ENCODE peak calls at places on chromosomes 16 and 17, in eight cellular contexts. One of them, this sample, is unnamed.

GRCh38 chr17:65052585-65052984 is 4.0 kb downstream of the GNA13 start:
- DNase-seq in AG04450: no peak
- DNase-seq in heart left ventricle: no peak
- DNase-seq in fibroblast of pulmonary artery: no peak
- DNase-seq in AG10803: no peak
- DNase-seq in astrocyte of the spinal cord: no peak
- DNase-seq in body of pancreas: no peak
- DNase-seq in foreskin fibroblast: no peak
- DNase-seq in this sample: no peak

GRCh38 chr17:75500419-75501216 is 14.7 kb downstream of the CASKIN2 start:
- DNase-seq in body of pancreas: no peak
- DNase-seq in AG04450: no peak
- DNase-seq in fibroblast of pulmonary artery: no peak
- DNase-seq in AG10803: no peak
- DNase-seq in astrocyte of the spinal cord: no peak
- DNase-seq in heart left ventricle: no peak
- DNase-seq in foreskin fibroblast: no peak
- DNase-seq in this sample: no peak

GRCh38 chr16:67857547-67858233 is 10.2 kb upstream of the CENPT start:
- DNase-seq in astrocyte of the spinal cord: peak
- DNase-seq in body of pancreas: peak
- DNase-seq in foreskin fibroblast: peak
- DNase-seq in heart left ventricle: peak
- DNase-seq in fibroblast of pulmonary artery: peak
- DNase-seq in AG04450: peak
- DNase-seq in AG10803: peak
- DNase-seq in this sample: no peak

GRCh38 chr17:77644981-77645380 is 313.5 kb upstream of the TNRC6C start:
- DNase-seq in AG04450: no peak
- DNase-seq in AG10803: no peak
- DNase-seq in heart left ventricle: no peak
- DNase-seq in body of pancreas: no peak
- DNase-seq in foreskin fibroblast: no peak
- DNase-seq in fibroblast of pulmonary artery: no peak
- DNase-seq in astrocyte of the spinal cord: no peak
- DNase-seq in this sample: no peak

GRCh38 chr16:17431012-17431411 is 39.7 kb downstream of the XYLT1 start:
- DNase-seq in AG10803: peak
- DNase-seq in AG04450: no peak
- DNase-seq in body of pancreas: no peak
- DNase-seq in foreskin fibroblast: peak
- DNase-seq in astrocyte of the spinal cord: peak
- DNase-seq in fibroblast of pulmonary artery: no peak
- DNase-seq in heart left ventricle: no peak
- DNase-seq in this sample: no peak

GRCh38 chr16:87836346-87836843 is 32.9 kb downstream of the SLC7A5 start:
- DNase-seq in fibroblast of pulmonary artery: no peak
- DNase-seq in heart left ventricle: no peak
- DNase-seq in AG10803: no peak
- DNase-seq in AG04450: no peak
- DNase-seq in foreskin fibroblast: no peak
- DNase-seq in astrocyte of the spinal cord: no peak
- DNase-seq in body of pancreas: no peak
- DNase-seq in this sample: no peak

GRCh38 chr17:29291163-29291752 is 2.7 kb downstream of the NUFIP2 start:
- DNase-seq in fibroblast of pulmonary artery: peak
- DNase-seq in foreskin fibroblast: peak
- DNase-seq in AG10803: peak
- DNase-seq in body of pancreas: no peak
- DNase-seq in AG04450: peak
- DNase-seq in astrocyte of the spinal cord: peak
- DNase-seq in heart left ventricle: no peak
- DNase-seq in this sample: no peak

GRCh38 chr17:4987767-4988083 is 250 bp upstream of the CAMTA2 start:
- DNase-seq in foreskin fibroblast: no peak
- DNase-seq in fibroblast of pulmonary artery: no peak
- DNase-seq in heart left ventricle: no peak
- DNase-seq in AG10803: no peak
- DNase-seq in astrocyte of the spinal cord: peak
- DNase-seq in AG04450: no peak
- DNase-seq in body of pancreas: no peak
- DNase-seq in this sample: no peak

GRCh38 chr17:81499601-81499970 is 13.0 kb downstream of the ACTG1 start:
- DNase-seq in heart left ventricle: no peak
- DNase-seq in foreskin fibroblast: no peak
- DNase-seq in AG04450: no peak
- DNase-seq in astrocyte of the spinal cord: no peak
- DNase-seq in body of pancreas: no peak
- DNase-seq in AG10803: no peak
- DNase-seq in fibroblast of pulmonary artery: no peak
- DNase-seq in this sample: peak

GRCh38 chr16:22692034-22692433 is 121.9 kb upstream of the HS3ST2 start:
- DNase-seq in heart left ventricle: no peak
- DNase-seq in AG04450: no peak
- DNase-seq in fibroblast of pulmonary artery: no peak
- DNase-seq in AG10803: peak
- DNase-seq in foreskin fibroblast: no peak
- DNase-seq in astrocyte of the spinal cord: no peak
- DNase-seq in body of pancreas: no peak
- DNase-seq in this sample: no peak

GRCh38 chr16:27305342-27305741 is 8.4 kb upstream of the IL4R start:
- DNase-seq in heart left ventricle: no peak
- DNase-seq in AG10803: peak
- DNase-seq in AG04450: no peak
- DNase-seq in foreskin fibroblast: peak
- DNase-seq in body of pancreas: no peak
- DNase-seq in astrocyte of the spinal cord: no peak
- DNase-seq in fibroblast of pulmonary artery: peak
- DNase-seq in this sample: no peak

GRCh38 chr17:76704799-76705198 is 6.0 kb downstream of the MXRA7 start:
- DNase-seq in heart left ventricle: no peak
- DNase-seq in astrocyte of the spinal cord: no peak
- DNase-seq in body of pancreas: no peak
- DNase-seq in fibroblast of pulmonary artery: no peak
- DNase-seq in AG10803: no peak
- DNase-seq in foreskin fibroblast: no peak
- DNase-seq in AG04450: no peak
- DNase-seq in this sample: no peak

GRCh38 chr17:42676424-42677011 is at the start of gene PLEKHH3:
- DNase-seq in heart left ventricle: no peak
- DNase-seq in AG10803: no peak
- DNase-seq in body of pancreas: no peak
- DNase-seq in astrocyte of the spinal cord: no peak
- DNase-seq in AG04450: no peak
- DNase-seq in fibroblast of pulmonary artery: no peak
- DNase-seq in foreskin fibroblast: no peak
- DNase-seq in this sample: peak

GRCh38 chr16:3456374-3456773 is 12.9 kb downstream of the NAA60 start:
- DNase-seq in foreskin fibroblast: peak
- DNase-seq in AG04450: no peak
- DNase-seq in heart left ventricle: no peak
- DNase-seq in AG10803: peak
- DNase-seq in fibroblast of pulmonary artery: peak
- DNase-seq in astrocyte of the spinal cord: no peak
- DNase-seq in body of pancreas: no peak
- DNase-seq in this sample: no peak

GRCh38 chr17:78486946-78487680 is 90.1 kb downstream of the DNAH17 start:
- DNase-seq in body of pancreas: no peak
- DNase-seq in fibroblast of pulmonary artery: no peak
- DNase-seq in heart left ventricle: no peak
- DNase-seq in foreskin fibroblast: no peak
- DNase-seq in AG04450: no peak
- DNase-seq in astrocyte of the spinal cord: no peak
- DNase-seq in AG10803: no peak
- DNase-seq in this sample: no peak

GRCh38 chr17:17785407-17785806 is 51.4 kb downstream of the SREBF1 start:
- DNase-seq in heart left ventricle: no peak
- DNase-seq in fibroblast of pulmonary artery: no peak
- DNase-seq in body of pancreas: peak
- DNase-seq in astrocyte of the spinal cord: no peak
- DNase-seq in AG04450: no peak
- DNase-seq in AG10803: no peak
- DNase-seq in foreskin fibroblast: no peak
- DNase-seq in this sample: no peak

GRCh38 chr16:52812945-52813556 is 239.6 kb downstream of the CHD9NB start:
- DNase-seq in astrocyte of the spinal cord: peak
- DNase-seq in heart left ventricle: no peak
- DNase-seq in body of pancreas: no peak
- DNase-seq in AG04450: no peak
- DNase-seq in fibroblast of pulmonary artery: peak
- DNase-seq in AG10803: peak
- DNase-seq in foreskin fibroblast: peak
- DNase-seq in this sample: no peak

GRCh38 chr17:7018331-7018964 is 4.4 kb upstream of the BCL6B start:
- DNase-seq in AG04450: no peak
- DNase-seq in foreskin fibroblast: no peak
- DNase-seq in body of pancreas: peak
- DNase-seq in heart left ventricle: peak
- DNase-seq in AG10803: peak
- DNase-seq in astrocyte of the spinal cord: no peak
- DNase-seq in fibroblast of pulmonary artery: no peak
- DNase-seq in this sample: no peak

GRCh38 chr17:63709110-63709509 is 9.2 kb upstream of the LIMD2 start:
- DNase-seq in foreskin fibroblast: no peak
- DNase-seq in AG10803: no peak
- DNase-seq in fibroblast of pulmonary artery: no peak
- DNase-seq in body of pancreas: no peak
- DNase-seq in AG04450: no peak
- DNase-seq in heart left ventricle: no peak
- DNase-seq in astrocyte of the spinal cord: no peak
- DNase-seq in this sample: no peak

GRCh38 chr16:88686062-88686438 is 257 bp downstream of the SNAI3 start:
- DNase-seq in heart left ventricle: no peak
- DNase-seq in body of pancreas: peak
- DNase-seq in AG04450: no peak
- DNase-seq in foreskin fibroblast: peak
- DNase-seq in AG10803: no peak
- DNase-seq in astrocyte of the spinal cord: no peak
- DNase-seq in fibroblast of pulmonary artery: no peak
- DNase-seq in this sample: no peak

GRCh38 chr17:79992657-79993389 is 42.8 kb downstream of the TBC1D16 start:
- DNase-seq in AG10803: no peak
- DNase-seq in fibroblast of pulmonary artery: no peak
- DNase-seq in foreskin fibroblast: peak
- DNase-seq in body of pancreas: no peak
- DNase-seq in heart left ventricle: no peak
- DNase-seq in astrocyte of the spinal cord: no peak
- DNase-seq in AG04450: no peak
- DNase-seq in this sample: no peak
- H3K4me3 ChIP-seq in AG10803: no peak
- H3K4me3 ChIP-seq in fibroblast of pulmonary artery: no peak
- H3K4me3 ChIP-seq in foreskin fibroblast: no peak
- H3K4me3 ChIP-seq in body of pancreas: no peak
- H3K4me3 ChIP-seq in heart left ventricle: peak
- H3K4me3 ChIP-seq in astrocyte of the spinal cord: no peak
- H3K4me3 ChIP-seq in AG04450: peak
- H3K4me3 ChIP-seq in this sample: peak

DNA sequence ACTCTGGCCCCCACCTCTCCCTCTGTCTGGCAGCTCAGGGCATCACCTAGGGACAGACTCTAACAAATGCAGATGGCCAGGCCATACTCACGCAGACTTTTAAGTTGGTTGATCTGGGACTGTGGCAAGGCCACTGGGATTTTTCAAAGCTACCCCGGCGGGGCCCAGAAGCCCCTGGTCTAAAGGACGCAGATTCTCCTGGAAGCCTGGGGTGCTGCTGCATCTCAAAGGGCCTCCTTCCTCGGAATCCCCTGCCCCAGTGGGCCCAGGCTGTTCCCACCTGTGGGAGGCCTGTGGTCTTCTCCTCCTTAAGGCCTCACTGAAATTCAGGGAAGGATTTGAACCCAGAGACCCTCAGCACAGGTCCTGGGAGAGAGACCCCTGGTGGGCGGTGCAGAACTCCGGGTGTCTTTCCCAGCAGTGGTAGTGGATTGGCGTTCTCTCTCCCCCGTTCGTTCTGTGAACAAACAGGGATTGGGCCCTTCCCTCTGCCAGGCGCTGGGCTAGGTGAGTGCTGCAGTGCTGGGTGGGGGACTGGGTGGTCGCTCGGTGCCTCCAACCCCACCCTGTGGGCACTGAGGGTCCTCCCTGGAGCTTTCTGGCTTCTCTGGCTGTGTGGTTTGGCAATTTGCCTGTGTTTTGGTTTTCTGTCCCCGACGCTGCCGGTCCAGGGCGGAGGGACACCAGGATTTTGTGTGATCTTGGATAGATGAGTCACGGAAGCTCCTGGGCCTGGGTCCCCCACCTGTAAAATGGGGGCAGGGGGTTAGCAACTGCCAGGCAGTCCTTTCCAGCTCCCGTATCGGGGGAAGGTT is 160.6 kb upstream of the GSE1 start:
- DNase-seq in body of pancreas: no peak
- DNase-seq in fibroblast of pulmonary artery: no peak
- DNase-seq in AG10803: no peak
- DNase-seq in foreskin fibroblast: no peak
- DNase-seq in AG04450: no peak
- DNase-seq in astrocyte of the spinal cord: no peak
- DNase-seq in heart left ventricle: no peak
- DNase-seq in this sample: no peak
- TF ChIP-seq CTCF in body of pancreas: no peak
- TF ChIP-seq CTCF in fibroblast of pulmonary artery: no peak
- TF ChIP-seq CTCF in AG10803: no peak
- TF ChIP-seq CTCF in foreskin fibroblast: no peak
- TF ChIP-seq CTCF in AG04450: no peak
- TF ChIP-seq CTCF in astrocyte of the spinal cord: no peak
- TF ChIP-seq CTCF in heart left ventricle: no peak
- TF ChIP-seq CTCF in this sample: peak

DNA sequence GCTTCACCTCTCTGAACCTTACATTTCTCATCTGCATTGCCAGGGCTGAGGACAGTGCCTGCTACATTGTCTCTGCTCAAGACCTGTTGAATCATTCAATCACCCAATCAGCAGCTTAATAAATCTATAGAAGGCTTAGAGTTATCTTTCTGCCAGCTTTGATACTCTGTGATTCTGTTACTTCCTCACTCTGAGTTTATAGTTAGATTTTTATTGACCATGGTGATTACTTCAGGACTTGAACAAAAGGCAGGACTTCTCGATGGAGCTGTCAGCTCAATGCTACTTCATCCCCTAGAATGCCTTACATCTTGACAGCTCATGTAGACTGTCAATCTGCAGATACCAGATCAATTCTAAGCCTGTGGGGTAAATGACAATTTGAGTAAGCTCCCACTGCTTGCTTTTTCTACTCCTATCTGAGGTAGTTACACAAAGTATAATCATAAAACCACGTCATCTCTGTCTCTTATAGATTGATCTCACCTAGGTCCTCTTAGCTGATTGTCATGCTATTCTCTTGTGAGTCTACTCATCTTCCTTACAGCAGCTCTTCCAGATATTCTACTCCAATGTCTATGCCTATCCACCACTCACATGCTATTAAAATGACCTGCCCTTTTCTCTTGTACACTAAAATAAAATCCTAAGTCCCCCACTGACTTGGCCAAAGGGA is 318.3 kb upstream of the CA10 start:
- DNase-seq in fibroblast of pulmonary artery: no peak
- DNase-seq in body of pancreas: no peak
- DNase-seq in heart left ventricle: no peak
- DNase-seq in astrocyte of the spinal cord: no peak
- DNase-seq in AG10803: no peak
- DNase-seq in foreskin fibroblast: no peak
- DNase-seq in AG04450: no peak
- DNase-seq in this sample: no peak
- H3K4me3 ChIP-seq in fibroblast of pulmonary artery: no peak
- H3K4me3 ChIP-seq in body of pancreas: no peak
- H3K4me3 ChIP-seq in heart left ventricle: no peak
- H3K4me3 ChIP-seq in astrocyte of the spinal cord: no peak
- H3K4me3 ChIP-seq in AG10803: no peak
- H3K4me3 ChIP-seq in foreskin fibroblast: no peak
- H3K4me3 ChIP-seq in AG04450: no peak
- H3K4me3 ChIP-seq in this sample: no peak

GRCh38 chr16:1335996-1336395 is 2.6 kb downstream of the BAIAP3 start:
- DNase-seq in body of pancreas: no peak
- DNase-seq in AG04450: no peak
- DNase-seq in fibroblast of pulmonary artery: no peak
- DNase-seq in AG10803: no peak
- DNase-seq in astrocyte of the spinal cord: no peak
- DNase-seq in foreskin fibroblast: no peak
- DNase-seq in heart left ventricle: no peak
- DNase-seq in this sample: no peak
- TF ChIP-seq CTCF in body of pancreas: no peak
- TF ChIP-seq CTCF in AG04450: peak
- TF ChIP-seq CTCF in fibroblast of pulmonary artery: no peak
- TF ChIP-seq CTCF in AG10803: no peak
- TF ChIP-seq CTCF in astrocyte of the spinal cord: peak
- TF ChIP-seq CTCF in foreskin fibroblast: no peak
- TF ChIP-seq CTCF in heart left ventricle: no peak
- TF ChIP-seq CTCF in this sample: peak